ENCODE peak calls at places on chromosomes 13 and 19, in four cellular contexts. One of them, this sample, is unnamed.

GRCh38 chr19:13888281-13888680 is 11.3 kb downstream of the NANOS3 start:
- DNase-seq in activated T-cell treated with anti-CD3 and anti-CD28 coated beads for 24 hours: no peak
- DNase-seq in kidney glomerular epithelial cell: no peak
- DNase-seq in NCI-H1105 treated with DMSO at 0.1 percent for 48 hours: no peak
- DNase-seq in this sample: no peak

GRCh38 chr13:50676602-50677001 is 166.9 kb downstream of the DLEU7 start:
- DNase-seq in activated T-cell treated with anti-CD3 and anti-CD28 coated beads for 24 hours: no peak
- DNase-seq in kidney glomerular epithelial cell: peak
- DNase-seq in NCI-H1105 treated with DMSO at 0.1 percent for 48 hours: no peak
- DNase-seq in this sample: no peak

GRCh38 chr13:29918845-29919244 is 68.4 kb upstream of the UBL3 start:
- DNase-seq in activated T-cell treated with anti-CD3 and anti-CD28 coated beads for 24 hours: no peak
- DNase-seq in kidney glomerular epithelial cell: peak
- DNase-seq in NCI-H1105 treated with DMSO at 0.1 percent for 48 hours: no peak
- DNase-seq in this sample: peak

GRCh38 chr13:114021464-114022308 is 47.8 kb upstream of the C13orf46 start:
- DNase-seq in activated T-cell treated with anti-CD3 and anti-CD28 coated beads for 24 hours: no peak
- DNase-seq in kidney glomerular epithelial cell: no peak
- DNase-seq in NCI-H1105 treated with DMSO at 0.1 percent for 48 hours: no peak
- DNase-seq in this sample: no peak

GRCh38 chr19:27780367-27781065 is 1432.4 kb downstream of the UQCRFS1 start:
- DNase-seq in activated T-cell treated with anti-CD3 and anti-CD28 coated beads for 24 hours: no peak
- DNase-seq in kidney glomerular epithelial cell: no peak
- DNase-seq in NCI-H1105 treated with DMSO at 0.1 percent for 48 hours: no peak
- DNase-seq in this sample: no peak

GRCh38 chr19:35272954-35273649 is 4.3 kb downstream of the USF2 start:
- DNase-seq in activated T-cell treated with anti-CD3 and anti-CD28 coated beads for 24 hours: no peak
- DNase-seq in kidney glomerular epithelial cell: no peak
- DNase-seq in NCI-H1105 treated with DMSO at 0.1 percent for 48 hours: no peak
- DNase-seq in this sample: no peak

GRCh38 chr19:33285441-33285927 is 16.9 kb downstream of the CEBPA start:
- DNase-seq in activated T-cell treated with anti-CD3 and anti-CD28 coated beads for 24 hours: no peak
- DNase-seq in kidney glomerular epithelial cell: no peak
- DNase-seq in NCI-H1105 treated with DMSO at 0.1 percent for 48 hours: no peak
- DNase-seq in this sample: no peak

GRCh38 chr13:31035162-31035951 is 102.9 kb downstream of the TEX26 start:
- DNase-seq in activated T-cell treated with anti-CD3 and anti-CD28 coated beads for 24 hours: no peak
- DNase-seq in kidney glomerular epithelial cell: no peak
- DNase-seq in NCI-H1105 treated with DMSO at 0.1 percent for 48 hours: no peak
- DNase-seq in this sample: no peak

GRCh38 chr13:23643828-23644419 is 73.7 kb downstream of the TNFRSF19 start:
- DNase-seq in activated T-cell treated with anti-CD3 and anti-CD28 coated beads for 24 hours: no peak
- DNase-seq in kidney glomerular epithelial cell: no peak
- DNase-seq in NCI-H1105 treated with DMSO at 0.1 percent for 48 hours: no peak
- DNase-seq in this sample: no peak

GRCh38 chr19:10805758-10806247 is 30.2 kb downstream of the TMED1 start:
- DNase-seq in activated T-cell treated with anti-CD3 and anti-CD28 coated beads for 24 hours: no peak
- DNase-seq in kidney glomerular epithelial cell: no peak
- DNase-seq in NCI-H1105 treated with DMSO at 0.1 percent for 48 hours: no peak
- DNase-seq in this sample: no peak

GRCh38 chr13:113150545-113151365 is 7.7 kb upstream of the PROZ start:
- DNase-seq in activated T-cell treated with anti-CD3 and anti-CD28 coated beads for 24 hours: no peak
- DNase-seq in kidney glomerular epithelial cell: no peak
- DNase-seq in NCI-H1105 treated with DMSO at 0.1 percent for 48 hours: no peak
- DNase-seq in this sample: no peak

This sample was measured in epithelial cell of proximal tubule.